ENCODE peak calls at places on chromosome 18, in nine cellular contexts. H is stimulated activated naive B cell treated with anti-CD40 and anti-IgM and Interleukin-4, amounts not matched to agents 10 μg/mL and 1 μg/mL and 100 μg/mL, for 72 hours; D is Right ventricle myocardium inferior; K is gastroesophageal sphincter; I is activated naive CD4-positive, alpha-beta T cell treated with anti-CD3 and anti-CD28 coated beads, Interleukin-2, amount 50 U/mL, for 72 hours; B is heart left ventricle; L is HCT116; V is left ventricle myocardium superior; S is foreskin keratinocyte. A is an unnamed sample.

GRCh38 chr18:79379251-79379905 is 16.4 kb upstream of the NFATC1 start:
- ATAC-seq in D (no peak), I (no peak), H (no peak), K (no peak), B (no peak), L (no peak), S (no peak), V (no peak), A (no peak)

GRCh38 chr18:46071615-46071893 is 506 bp downstream of the PSTPIP2 start:
- ATAC-seq in S (peak; percentile 3), B (no peak), L (no peak), V (peak; percentile 15), I (peak; percentile 4), K (peak; percentile 24), H (peak; percentile 27), D (peak; percentile 24), A (peak; percentile 8)

GRCh38 chr18:42936289-42936688 is 179.2 kb downstream of the RIT2 start:
- ATAC-seq in D (no peak), K (no peak), I (no peak), V (no peak), H (no peak), L (no peak), S (no peak), B (no peak), A (no peak)

GRCh38 chr18:394997-395383 is 105.5 kb downstream of the COLEC12 start:
- ATAC-seq in D (peak; percentile 92), S (peak; percentile 50), B (peak; percentile 79), V (peak; percentile 88), L (no peak), K (peak; percentile 79), I (no peak), H (no peak), A (no peak)

GRCh38 chr18:3217930-3218647 is 1.7 kb downstream of the MYOM1 start:
- ATAC-seq in D (peak; percentile 58), L (no peak), B (peak; percentile 52), S (no peak), K (no peak), V (peak; percentile 60), H (no peak), I (no peak), A (no peak)

GRCh38 chr18:28114472-28114871 is 62.5 kb downstream of the CDH2 start:
- ATAC-seq in S (peak; percentile 72), H (no peak), L (no peak), V (no peak), K (no peak), B (no peak), D (no peak), I (no peak), A (no peak)

GRCh38 chr18:62509779-62510178 is 13.0 kb upstream of the ZCCHC2 start:
- ATAC-seq in D (no peak), I (no peak), V (no peak), B (no peak), K (no peak), H (no peak), S (no peak), L (no peak), A (no peak)

GRCh38 chr18:39622431-39622830 is 2056.8 kb upstream of the CELF4 start:
- ATAC-seq in K (no peak), I (no peak), H (no peak), V (no peak), S (no peak), D (no peak), L (no peak), B (no peak), A (no peak)

GRCh38 chr18:8504451-8504850 is 104.8 kb upstream of the RAB12 start:
- ATAC-seq in V (no peak), H (no peak), K (no peak), L (no peak), S (no peak), D (no peak), I (no peak), B (no peak), A (no peak)

GRCh38 chr18:22447770-22448169 is 30.1 kb upstream of the CTAGE1 start:
- ATAC-seq in I (no peak), B (no peak), K (peak; percentile 48), H (no peak), D (no peak), V (no peak), L (no peak), S (no peak), A (no peak)

GRCh38 chr18:23270999-23271680 is 135.9 kb downstream of the CABLES1 start:
- ATAC-seq in I (no peak), H (peak; percentile 30), L (no peak), K (no peak), B (no peak), S (no peak), V (no peak), D (no peak), A (no peak)

GRCh38 chr18:11750171-11750570 is 61.1 kb downstream of the GNAL start:
- ATAC-seq in H (no peak), S (no peak), I (no peak), K (no peak), D (no peak), V (no peak), L (no peak), B (no peak), A (no peak)

GRCh38 chr18:7488571-7488970 is 78.5 kb upstream of the PTPRM start:
- ATAC-seq in L (no peak), K (no peak), S (no peak), D (no peak), I (no peak), B (no peak), H (no peak), V (no peak), A (no peak)

GRCh38 chr18:28176674-28176932 is 327 bp downstream of the CDH2 start:
- ATAC-seq in I (peak; percentile 25), H (peak; percentile 11), B (no peak), S (peak; percentile 10), V (peak; percentile 0), D (no peak), K (peak; percentile 17), L (no peak), A (no peak)

GRCh38 chr18:63909870-63910269 is 2.1 kb downstream of the SERPINB10 start:
- ATAC-seq in H (no peak), L (no peak), V (no peak), S (peak; percentile 51), B (no peak), I (no peak), D (no peak), K (no peak), A (peak; percentile 46)

GRCh38 chr18:43247944-43248343 is 29.3 kb downstream of the SYT4 start:
- ATAC-seq in I (no peak), H (no peak), S (no peak), L (no peak), D (no peak), B (no peak), V (no peak), K (no peak), A (no peak)

GRCh38 chr18:10321987-10322386 is 132.4 kb upstream of the APCDD1 start:
- ATAC-seq in D (no peak), H (peak; percentile 31), V (no peak), B (no peak), L (no peak), S (no peak), I (no peak), K (no peak), A (no peak)

GRCh38 chr18:46688853-46689525 is 32.0 kb upstream of the LOXHD1 start:
- ATAC-seq in S (no peak), L (no peak), D (peak; percentile 64), I (no peak), K (no peak), B (no peak), V (peak; percentile 84), H (no peak), A (no peak)

GRCh38 chr18:55047546-55047945 is 88.3 kb upstream of the CCDC68 start:
- ATAC-seq in L (no peak), S (no peak), B (no peak), K (no peak), D (no peak), I (no peak), H (no peak), V (no peak), A (no peak)

GRCh38 chr18:67265464-67266245 is 250.9 kb downstream of the DSEL start:
- ATAC-seq in D (no peak), H (no peak), K (no peak), L (no peak), V (peak; percentile 40), B (peak; percentile 58), S (peak; percentile 50), I (peak; percentile 32), A (peak; percentile 34)

GRCh38 chr18:55220523-55220922 is 261.3 kb upstream of the CCDC68 start:
- ATAC-seq in K (no peak), D (peak; percentile 31), B (no peak), I (no peak), L (no peak), V (peak; percentile 50), H (peak; percentile 84), S (no peak), A (no peak)

GRCh38 chr18:22378672-22379282 is 38.9 kb downstream of the CTAGE1 start:
- ATAC-seq in D (peak; percentile 84), V (peak; percentile 89), S (peak; percentile 83), H (peak; percentile 65), L (peak; percentile 100), I (no peak), K (peak; percentile 43), B (peak; percentile 83), A (no peak)

GRCh38 chr18:53408271-53408670 is 816.2 kb downstream of the MBD2 start:
- ATAC-seq in D (no peak), V (no peak), S (no peak), B (no peak), K (no peak), H (no peak), L (no peak), I (no peak), A (no peak)

GRCh38 chr18:56200381-56200831 is 438.0 kb downstream of the TXNL1 start:
- ATAC-seq in B (no peak), I (no peak), D (no peak), V (peak; percentile 17), L (no peak), K (no peak), H (no peak), S (no peak), A (no peak)

GRCh38 chr18:64019922-64020756 is 50.3 kb downstream of the SERPINB8 start:
- ATAC-seq in V (no peak), B (no peak), D (no peak), H (no peak), L (no peak), S (no peak), I (no peak), K (no peak), A (no peak)

GRCh38 chr18:77822552-77823138 is 573.0 kb downstream of the GALR1 start:
- ATAC-seq in D (no peak), H (peak; percentile 87), K (no peak), S (no peak), I (no peak), L (no peak), B (no peak), V (no peak), A (no peak)

GRCh38 chr18:42113529-42114191 is 158.6 kb downstream of the PIK3C3 start:
- ATAC-seq in I (no peak), K (no peak), L (no peak), D (no peak), H (peak; percentile 77), S (no peak), V (no peak), B (no peak), A (peak; percentile 46)

GRCh38 chr18:60543646-60544045 is 171.1 kb upstream of the MC4R start:
- ATAC-seq in K (no peak), B (no peak), S (no peak), L (no peak), H (no peak), I (no peak), D (no peak), V (no peak), A (no peak)

GRCh38 chr18:63137999-63138448 is 181.5 kb downstream of the BCL2 start:
- ATAC-seq in D (peak; percentile 65), I (peak; percentile 80), B (peak; percentile 82), V (peak; percentile 88), H (peak; percentile 66), L (no peak), S (no peak), K (peak; percentile 49), A (peak; percentile 64)